ENCODE peak calls at places on chromosomes 5 and 9, in five cellular contexts. F is PC-3, Y is A549, B is cardiac muscle cell, U is adipocyte. I is an unnamed sample. For H3K9me3, the result is how much of the 10 kb centered on the place peaks cover.

GRCh38 chr5:59835782-59836181 is 57.7 kb downstream of the PDE4D start:
- DNase-seq in U (no peak), B (no peak), F (no peak), Y (no peak), I (no peak)

GRCh38 chr5:102858221-102858620 is 103.1 kb downstream of the PAM start:
- DNase-seq in U (no peak), B (no peak), F (no peak), Y (peak), I (no peak)

GRCh38 chr5:114038756-114039155 is 323.1 kb upstream of the KCNN2 start:
- DNase-seq in U (no peak), B (no peak), F (no peak), Y (no peak), I (no peak)

GRCh38 chr5:57778528-57779175 is 296.0 kb upstream of the ACTBL2 start:
- DNase-seq in U (peak), Y (peak), F (no peak), B (peak), I (no peak)

GRCh38 chr5:14183187-14183939 is 40.2 kb downstream of the TRIO start:
- DNase-seq in B (no peak), U (peak), F (no peak), Y (no peak), I (no peak)

GRCh38 chr5:147327421-147327820 is 92.6 kb downstream of the STK32A start:
- DNase-seq in Y (no peak), U (no peak), F (no peak), B (no peak), I (no peak)

GRCh38 chr5:126947146-126948010 is 83.0 kb downstream of the MARCHF3 start:
- DNase-seq in U (no peak), F (no peak), Y (no peak), B (no peak), I (no peak)

GRCh38 chr5:19547640-19548039 is 440.4 kb downstream of the CDH18 start:
- DNase-seq in U (peak), F (peak), B (peak), Y (no peak), I (no peak)

GRCh38 chr5:149303210-149303609 is 31.6 kb downstream of the AFAP1L1 start:
- DNase-seq in U (no peak), F (no peak), Y (no peak), B (no peak), I (no peak)

GRCh38 chr5:143741418-143741817 is 70.5 kb upstream of the HMHB1 start:
- DNase-seq in B (no peak), Y (no peak), F (no peak), U (no peak), I (no peak)

GRCh38 chr5:5615569-5615968 is 193.1 kb downstream of the ICE1 start:
- DNase-seq in F (peak), B (no peak), Y (no peak), U (no peak), I (no peak)

GRCh38 chr9:132546148-132547051 is 36.0 kb upstream of the BARHL1 start:
- DNase-seq in F (no peak), Y (no peak), B (peak), U (peak), I (no peak)

GRCh38 chr9:28051559-28051958 is 478.3 kb upstream of the C9orf72 start:
- DNase-seq in F (no peak), B (no peak), Y (no peak), U (peak), I (no peak)

GRCh38 chr5:3778000-3778570 is 182.5 kb downstream of the IRX1 start:
- DNase-seq in B (no peak), Y (no peak), F (no peak), U (no peak), I (no peak)

GRCh38 chr5:108528655-108529054 is 146.8 kb upstream of the FBXL17 start:
- DNase-seq in B (no peak), F (no peak), U (no peak), Y (no peak), I (no peak)

GRCh38 chr5:108530706-108531105 is 148.8 kb upstream of the FBXL17 start:
- DNase-seq in Y (no peak), B (no peak), F (no peak), U (no peak), I (no peak)

GRCh38 chr5:108524564-108524963 is 142.7 kb upstream of the FBXL17 start:
- DNase-seq in B (no peak), F (no peak), Y (no peak), U (no peak), I (no peak)

GRCh38 chr5:108531367-108532211 is 149.7 kb upstream of the FBXL17 start:
- DNase-seq in B (peak), U (peak), Y (no peak), F (no peak), I (no peak)

GRCh38 chr5:108529381-108529780 is 147.5 kb upstream of the FBXL17 start:
- DNase-seq in Y (no peak), B (peak), U (no peak), F (peak), I (no peak)
- H3K9me3 ChIP-seq in Y (under half), B (under half), U (under half), F (under half), I (under half)

GRCh38 chr5:178774866-178775539 is 44.5 kb upstream of the ZNF354A start:
- DNase-seq in Y (no peak), U (no peak), F (no peak), B (no peak), I (no peak)
- H3K9me3 ChIP-seq in Y (under half), U (under half), F (under half), B (under half), I (under half)

DNA sequence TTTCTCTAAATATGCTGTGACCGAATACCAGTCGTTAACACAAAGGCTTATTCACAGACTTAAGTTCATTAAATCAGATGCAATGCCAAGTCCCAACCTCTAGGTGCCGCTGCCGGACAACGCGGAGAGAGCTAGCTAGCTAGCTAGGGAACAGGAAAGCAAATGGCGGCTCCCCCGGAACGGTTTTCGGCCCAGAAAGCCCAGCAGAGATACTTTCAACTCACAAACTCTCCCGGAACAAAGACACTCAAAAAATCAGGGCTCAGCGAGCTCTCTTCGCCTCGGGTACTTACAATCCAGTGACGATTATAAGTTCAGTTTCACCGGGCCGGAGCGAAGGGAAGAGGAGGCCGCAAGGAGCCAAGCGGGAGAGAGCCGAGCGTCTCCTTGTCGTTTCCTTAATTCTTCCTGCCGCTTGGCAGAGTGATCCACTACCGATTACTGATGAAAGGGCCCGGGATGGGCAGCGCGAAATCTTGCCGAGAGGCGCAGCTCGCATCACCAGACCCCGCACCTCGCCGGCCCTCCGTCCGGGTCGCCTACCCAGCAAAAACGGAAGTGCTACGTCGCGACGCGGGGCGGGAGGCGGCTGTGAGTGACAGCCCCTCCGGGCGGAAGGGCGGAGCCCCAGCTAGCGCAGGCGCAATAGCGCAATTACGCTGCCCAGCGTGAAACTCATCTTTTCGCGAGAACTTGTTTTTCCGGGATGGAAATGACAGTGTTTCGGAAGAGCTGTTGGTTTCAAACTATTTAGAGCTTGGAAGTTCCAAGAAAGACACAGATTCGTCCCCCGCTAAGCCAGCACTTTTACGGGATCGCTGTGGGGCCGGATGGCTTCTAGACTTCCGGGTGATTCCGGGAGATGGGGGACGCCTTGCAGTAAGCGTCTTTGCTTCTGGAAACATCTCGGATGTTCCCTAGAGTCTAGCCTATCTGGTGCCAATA is at the start of gene TAF7:
- DNase-seq in B (peak), Y (peak), U (peak), F (peak), I (peak)
- H3K9me3 ChIP-seq in B (under half), Y (half or more), U (under half), F (under half), I (under half)

GRCh38 chr9:137972355-137972987 is 94.9 kb downstream of the CACNA1B start:
- DNase-seq in U (no peak), F (no peak), B (no peak), Y (no peak), I (no peak)
- H3K9me3 ChIP-seq in U (under half), F (under half), B (under half), Y (under half), I (under half)

DNA sequence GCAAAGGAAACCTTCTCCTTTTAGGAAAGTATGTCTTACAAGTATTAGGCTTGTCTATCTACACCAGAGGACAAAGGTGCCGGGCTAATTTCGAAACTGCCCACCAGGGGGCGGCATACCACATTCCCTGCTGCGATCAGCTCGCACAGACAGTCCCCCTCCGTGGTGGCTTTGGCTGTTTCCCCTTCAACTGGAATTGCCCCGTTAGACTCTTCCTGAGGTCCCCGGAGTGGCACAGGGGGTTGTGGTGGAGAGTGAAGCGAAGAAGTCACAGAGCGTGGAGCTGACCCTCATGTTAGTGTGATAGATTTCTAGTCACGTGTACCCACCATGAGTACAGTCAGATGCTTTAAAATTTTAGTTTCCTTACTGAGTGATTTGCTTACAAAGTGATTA is 17.5 kb downstream of the PTTG1 start:
- DNase-seq in U (peak), F (peak), Y (peak), B (peak), I (peak)
- H3K9me3 ChIP-seq in U (under half), F (under half), Y (under half), B (under half), I (under half)

GRCh38 chr9:3787628-3788027 is 261.8 kb upstream of the RFX3 start:
- DNase-seq in Y (no peak), B (no peak), F (no peak), U (no peak), I (no peak)
- H3K9me3 ChIP-seq in Y (under half), B (under half), F (under half), U (under half), I (under half)